ENCODE peak calls at places on chromosomes 16 and 17, in five cellular contexts. W is neuronal stem cell, B is IMR-90, L is mesenchymal stem cell, G is H1. E is an unnamed sample.

GRCh38 chr16:2194852-2195315 is 1.5 kb downstream of the CASKIN1 start:
- DNase-seq in G (peak; percentile 80), L (peak; percentile 26), W (no peak), B (peak; percentile 39), E (peak; percentile 56)

GRCh38 chr16:401468-402348 is at the start of gene DECR2:
- DNase-seq in L (peak; percentile 87), B (peak; percentile 85), G (peak; percentile 98), W (peak; percentile 93), E (peak; percentile 91)

GRCh38 chr17:75684924-75685323 is 17.8 kb downstream of the SAP30BP start:
- DNase-seq in B (no peak), W (no peak), G (no peak), L (no peak), E (peak; percentile 34)

GRCh38 chr17:36195474-36196098 is 972 bp downstream of the CCL3L1 start:
- DNase-seq in W (no peak), G (no peak), L (no peak), B (no peak), E (no peak)

GRCh38 chr17:76504117-76504516 is 2.9 kb upstream of the RHBDF2 start:
- DNase-seq in W (no peak), L (peak; percentile 43), G (no peak), B (no peak), E (no peak)

GRCh38 chr17:80646328-80646727 is 101.7 kb downstream of the RPTOR start:
- DNase-seq in L (no peak), G (no peak), B (no peak), W (no peak), E (no peak)

GRCh38 chr17:76080934-76081287 is 1.9 kb downstream of the ZACN start:
- DNase-seq in B (no peak), L (no peak), G (no peak), W (no peak), E (no peak)

GRCh38 chr16:81185416-81185815 is 53.1 kb upstream of the BCO1 start:
- DNase-seq in L (no peak), B (no peak), G (no peak), W (no peak), E (no peak)

GRCh38 chr17:42129109-42129837 is 6.7 kb downstream of the HSPB9 start:
- DNase-seq in L (no peak), W (no peak), B (no peak), G (no peak), E (no peak)

GRCh38 chr17:8015236-8015956 is 13.0 kb downstream of the GUCY2D start:
- DNase-seq in G (no peak), B (no peak), L (no peak), W (no peak), E (no peak)
- H3K4me3 ChIP-seq in G (peak overlapping the region; percentile 80), B (no peak overlapping the region), L (no peak overlapping the region), W (peak overlapping the region; percentile 82), E (peak overlapping the region; percentile 4)

DNA sequence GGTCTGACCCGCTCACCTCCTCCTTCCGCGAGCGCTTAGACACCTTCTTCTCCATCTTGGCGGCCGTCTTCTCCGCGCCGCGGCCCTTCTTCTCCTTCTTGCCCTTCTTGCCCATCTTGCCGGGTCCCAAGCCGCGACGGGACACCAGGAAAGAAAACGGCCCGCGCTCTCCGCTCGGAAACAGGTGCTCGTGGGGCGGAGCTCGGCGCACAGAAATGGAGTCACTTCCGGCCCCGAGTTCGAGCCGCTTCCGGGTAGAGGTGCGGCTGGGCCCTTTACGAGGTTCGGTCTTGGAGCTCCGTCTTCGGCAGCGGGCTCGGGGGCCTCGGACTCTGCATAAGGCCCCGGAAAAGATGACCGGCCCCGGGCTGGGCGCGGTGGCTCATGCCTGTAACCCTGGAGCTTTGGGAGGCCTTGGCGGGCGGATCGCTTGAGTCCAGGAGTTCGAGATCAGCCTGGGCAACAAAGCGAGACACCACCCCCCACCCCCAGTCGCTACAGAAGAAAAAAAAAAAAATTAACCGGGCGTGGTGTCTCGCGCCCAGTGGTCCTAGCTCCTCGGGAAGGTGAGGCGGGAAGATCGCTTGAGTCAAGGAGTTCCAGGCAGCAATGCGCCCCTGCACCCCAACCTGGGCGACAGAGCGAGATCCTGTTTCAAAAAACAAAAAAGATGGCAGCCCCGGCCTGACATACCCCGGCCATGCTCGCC is at the start of gene KLHDC4:
- DNase-seq in B (peak; percentile 82), G (peak; percentile 95), W (peak; percentile 81), L (peak; percentile 89), E (peak; percentile 83)
- H3K14ac ChIP-seq in B (peak within 1 kb of the TSS; percentile 79), G (no peak within 1 kb of the TSS), W (peak within 1 kb of the TSS; percentile 32), L (no peak within 1 kb of the TSS), E (peak within 1 kb of the TSS; percentile 65)

GRCh38 chr16:74606521-74607309 is at the start of gene GLG1:
- DNase-seq in W (peak; percentile 88), B (peak; percentile 89), L (peak; percentile 92), G (peak; percentile 88), E (peak; percentile 89)
- H4K91ac ChIP-seq in W (no peak within 1 kb of the TSS), B (peak within 1 kb of the TSS; percentile 86), L (peak within 1 kb of the TSS; percentile 90), G (no peak within 1 kb of the TSS), E (peak within 1 kb of the TSS; percentile 91)

GRCh38 chr17:67534941-67535340 is 157.9 kb downstream of the PITPNC1 start:
- DNase-seq in G (no peak), W (no peak), L (peak; percentile 52), B (no peak), E (no peak)

GRCh38 chr17:67526700-67527099 is 149.6 kb downstream of the PITPNC1 start:
- DNase-seq in G (no peak), B (no peak), W (no peak), L (no peak), E (no peak)

GRCh38 chr17:67528751-67529436 is 151.8 kb downstream of the PITPNC1 start:
- DNase-seq in L (peak; percentile 98), B (peak; percentile 93), W (peak; percentile 40), G (peak; percentile 67), E (peak; percentile 77)

GRCh38 chr17:67532326-67532871 is 155.3 kb downstream of the PITPNC1 start:
- DNase-seq in B (no peak), G (no peak), W (no peak), L (no peak), E (no peak)

DNA sequence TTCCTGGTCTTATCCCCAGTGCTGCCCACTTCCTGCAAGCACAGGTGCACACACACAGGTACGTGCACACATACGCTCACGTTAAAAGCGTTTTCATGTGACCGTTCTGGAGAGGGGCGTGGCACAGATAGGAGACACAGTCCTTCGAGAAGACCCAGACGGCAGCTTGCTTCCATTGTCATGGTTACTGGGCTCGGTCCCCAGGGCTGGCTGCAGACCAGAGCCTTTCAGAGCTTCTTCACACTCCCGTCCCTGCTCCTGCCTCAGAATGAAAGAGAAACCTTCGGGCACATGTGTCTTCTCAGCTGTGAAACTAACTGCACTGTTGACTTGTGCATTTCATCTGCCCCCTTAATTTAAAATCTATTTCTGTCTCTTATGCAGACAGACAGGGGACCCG is 154.2 kb downstream of the PITPNC1 start:
- DNase-seq in G (peak; percentile 49), L (no peak), B (no peak), W (no peak), E (no peak)
- H3K4me3 ChIP-seq in G (no peak overlapping the region), L (peak overlapping the region; percentile 11), B (no peak overlapping the region), W (no peak overlapping the region), E (no peak overlapping the region)

GRCh38 chr17:43483674-43484551 is at the start of gene DHX8:
- DNase-seq in W (peak; percentile 99), L (peak; percentile 99), G (peak; percentile 99), B (peak; percentile 99), E (peak; percentile 99)
- H3K14ac ChIP-seq in W (peak within 1 kb of the TSS; percentile 26), L (peak within 1 kb of the TSS; percentile 75), G (no peak within 1 kb of the TSS), B (peak within 1 kb of the TSS; percentile 94), E (peak within 1 kb of the TSS; percentile 85)

DNA sequence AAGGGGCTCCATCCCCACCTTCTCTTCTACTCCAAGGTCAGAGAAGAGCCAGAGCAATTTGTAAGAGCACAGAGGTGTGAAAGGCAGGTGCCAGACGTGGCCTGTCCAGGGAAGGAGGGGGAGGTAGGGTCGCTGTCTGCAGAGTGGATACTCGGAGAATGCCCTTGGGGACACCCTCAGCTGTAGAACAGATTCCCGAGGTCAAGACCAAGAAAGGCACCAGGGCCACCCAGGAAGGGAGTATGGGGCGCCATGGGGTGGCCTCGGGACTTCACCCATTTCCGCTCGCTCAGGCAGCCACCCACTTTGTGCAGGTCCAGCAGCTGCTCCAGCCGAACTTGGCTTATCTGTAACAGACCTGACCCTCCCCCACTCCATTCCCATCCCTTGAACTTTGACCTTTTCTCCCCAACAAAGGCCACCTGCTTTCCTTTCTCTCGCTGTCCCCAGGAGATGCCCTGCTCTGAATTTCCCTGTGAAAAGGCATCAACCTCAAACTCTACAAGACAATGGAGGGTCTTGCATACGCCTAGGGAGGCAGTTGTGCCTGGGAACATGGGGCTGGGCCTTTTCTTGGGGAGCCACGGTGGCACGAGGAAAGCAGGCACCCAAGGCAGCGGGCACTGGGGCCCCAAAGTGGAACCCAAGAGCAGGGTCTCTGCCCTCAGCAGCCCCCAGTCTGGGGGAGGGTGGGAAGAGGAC is 11.3 kb upstream of the AXIN2 start:
- DNase-seq in L (no peak), G (peak; percentile 85), W (no peak), B (no peak), E (no peak)
- H4K91ac ChIP-seq in L (no peak overlapping the region), G (peak overlapping the region; percentile 97), W (no peak overlapping the region), B (no peak overlapping the region), E (no peak overlapping the region)

GRCh38 chr17:5587431-5588032 is 3.2 kb upstream of the NLRP1 start:
- DNase-seq in G (no peak), B (peak; percentile 76), W (peak; percentile 83), L (peak; percentile 80), E (peak; percentile 93)

GRCh38 chr17:5585814-5586558 is 1.7 kb upstream of the NLRP1 start:
- DNase-seq in B (peak; percentile 31), G (no peak), W (no peak), L (peak; percentile 14), E (no peak)

GRCh38 chr17:5584383-5584951 is at the start of gene NLRP1:
- DNase-seq in B (peak; percentile 92), W (no peak), L (peak; percentile 91), G (no peak), E (peak; percentile 41)

GRCh38 chr17:5583426-5584382 is 605 bp downstream of the NLRP1 start:
- DNase-seq in G (no peak), W (no peak), L (no peak), B (peak; percentile 15), E (no peak)

DNA sequence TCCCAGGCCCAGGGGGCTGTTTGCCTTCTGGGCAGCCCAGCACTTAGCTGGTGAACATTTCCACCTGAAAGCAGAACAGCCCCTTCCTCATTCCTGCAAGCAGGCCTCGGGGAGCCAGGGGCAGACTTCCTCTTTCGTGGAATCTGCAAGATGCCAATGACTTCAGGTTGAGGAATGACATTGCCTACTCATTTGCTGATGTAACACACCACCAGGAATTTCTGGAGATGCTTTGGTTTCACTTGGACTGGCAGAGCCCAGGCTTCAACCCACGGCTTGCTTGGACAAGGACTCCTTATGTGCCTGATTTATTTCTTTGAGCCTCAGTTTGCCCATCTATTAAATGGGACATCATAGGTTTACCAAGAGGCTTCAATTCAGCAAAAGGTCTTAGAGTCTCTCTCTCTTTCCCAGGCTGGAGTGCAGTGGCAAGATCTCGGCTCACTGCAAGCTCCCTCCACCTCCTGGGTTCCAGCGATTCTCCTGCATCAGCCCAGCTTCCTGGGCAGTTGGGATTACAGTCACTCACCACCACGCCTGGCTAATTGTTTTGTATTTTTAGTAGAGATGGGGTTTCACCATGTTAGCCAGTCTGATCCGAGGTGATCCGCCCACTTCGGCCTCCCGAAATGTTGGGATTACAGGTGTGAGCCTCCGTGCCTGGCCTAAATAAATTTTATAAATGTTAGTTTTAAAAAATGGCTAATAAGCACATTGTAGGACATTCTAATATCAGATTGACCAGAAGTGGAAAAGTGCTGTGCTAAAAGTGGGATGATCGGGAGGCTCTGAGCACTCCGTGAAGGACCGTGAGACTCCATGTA is 874 bp upstream of the NLRP1 start:
- DNase-seq in G (no peak), L (peak; percentile 80), W (no peak), B (peak; percentile 89), E (peak; percentile 75)
- H3K4me3 ChIP-seq in G (no peak overlapping the region), L (no peak overlapping the region), W (no peak overlapping the region), B (no peak overlapping the region), E (no peak overlapping the region)

GRCh38 chr17:78341559-78342437 is 18.1 kb downstream of the SOCS3 start:
- DNase-seq in W (peak; percentile 61), L (peak; percentile 89), B (peak; percentile 74), G (peak; percentile 80), E (peak; percentile 92)
- H3K14ac ChIP-seq in W (peak overlapping the region; percentile 32), L (peak overlapping the region; percentile 82), B (peak overlapping the region; percentile 68), G (no peak overlapping the region), E (peak overlapping the region; percentile 64)

E was measured in trophoblast cell.